ENCODE peak calls at places on chromosomes 11 and 22, in five cellular contexts. J is cardiac fibroblast, H is Calu3, X is IMR-90, A is right lobe of liver. E is an unnamed sample.

GRCh38 chr11:13009921-13010736 is 1.0 kb downstream of the RASSF10 start:
- DNase-seq in J (peak; percentile 20), A (peak; percentile 89), X (peak; percentile 7), H (peak; percentile 51), E (no peak)

GRCh38 chr22:45600791-45601730 is 70.6 kb upstream of the ATXN10 start:
- DNase-seq in X (peak; percentile 85), J (peak; percentile 86), H (no peak), A (no peak), E (peak; percentile 45)

GRCh38 chr11:6825333-6825744 is 20.1 kb upstream of the OR10A5 start:
- DNase-seq in J (peak; percentile 22), A (no peak), H (no peak), X (no peak), E (peak; percentile 54)

GRCh38 chr11:126702165-126702738 is 298.3 kb downstream of the KIRREL3 start:
- DNase-seq in H (no peak), A (no peak), J (no peak), X (peak; percentile 38), E (no peak)

GRCh38 chr11:83265331-83265730 is 20.8 kb downstream of the CCDC90B start:
- DNase-seq in A (no peak), X (peak; percentile 64), H (no peak), J (peak; percentile 11), E (no peak)

GRCh38 chr11:45503311-45503710 is 162.1 kb downstream of the CHST1 start:
- DNase-seq in X (no peak), H (no peak), A (no peak), J (no peak), E (no peak)

GRCh38 chr11:132142102-132142501 is 771.7 kb downstream of the NTM start:
- DNase-seq in A (no peak), J (no peak), X (no peak), H (no peak), E (no peak)

GRCh38 chr11:5136246-5136645 is 1.9 kb downstream of the OR52A5 start:
- DNase-seq in H (no peak), J (no peak), X (no peak), A (no peak), E (no peak)

GRCh38 chr11:10394229-10395100 is 60.6 kb upstream of the AMPD3 start:
- DNase-seq in J (no peak), X (peak; percentile 90), A (no peak), H (no peak), E (no peak)

GRCh38 chr11:112042161-112042960 is 17.2 kb downstream of the DLAT start:
- DNase-seq in X (peak; percentile 26), A (no peak), J (peak; percentile 33), H (no peak), E (peak; percentile 49)

GRCh38 chr11:117745346-117745745 is 51.7 kb downstream of the DSCAML1 start:
- DNase-seq in H (no peak), J (no peak), A (no peak), X (no peak), E (no peak)

GRCh38 chr11:58640386-58641023 is 18.0 kb downstream of the CNTF start:
- DNase-seq in H (no peak), A (no peak), J (no peak), X (no peak), E (no peak)

GRCh38 chr11:2210366-2211112 is 38.9 kb upstream of the TH start:
- DNase-seq in J (no peak), X (no peak), A (no peak), H (no peak), E (no peak)

GRCh38 chr11:11085580-11085979 is 227.7 kb upstream of the ZBED5 start:
- DNase-seq in J (no peak), X (no peak), H (no peak), A (no peak), E (no peak)

GRCh38 chr11:75820636-75821035 is 5.6 kb downstream of the UVRAG start:
- DNase-seq in J (peak; percentile 59), X (peak; percentile 62), A (no peak), H (peak; percentile 44), E (peak; percentile 61)

GRCh38 chr11:110379261-110379660 is 50.5 kb upstream of the FDX1 start:
- DNase-seq in X (no peak), A (no peak), H (no peak), J (no peak), E (no peak)

GRCh38 chr11:119571311-119571710 is 148.3 kb upstream of the THY1 start:
- DNase-seq in J (no peak), H (no peak), A (no peak), X (no peak), E (no peak)

GRCh38 chr11:65915101-65915820 is 3.6 kb downstream of the C11orf68 start:
- DNase-seq in A (no peak), H (no peak), X (no peak), J (no peak), E (peak; percentile 46)

GRCh38 chr22:41682033-41682807 is 6.4 kb downstream of the SNU13 start:
- DNase-seq in J (peak; percentile 88), X (peak; percentile 88), H (peak; percentile 93), A (peak; percentile 90), E (peak; percentile 85)

GRCh38 chr11:13462311-13462927 is 603 bp downstream of the BTBD10 start:
- DNase-seq in X (peak; percentile 41), J (peak; percentile 59), A (peak; percentile 74), H (peak; percentile 66), E (peak; percentile 56)

GRCh38 chr11:4459470-4459869 is 10.4 kb downstream of the OR52K2 start:
- DNase-seq in X (no peak), J (peak; percentile 65), H (peak; percentile 44), A (no peak), E (peak; percentile 32)

GRCh38 chr22:35315855-35316745 is 16.4 kb downstream of the TOM1 start:
- DNase-seq in X (no peak), A (no peak), H (no peak), J (no peak), E (no peak)

GRCh38 chr11:112355726-112356125 is 95.1 kb upstream of the PLET1 start:
- DNase-seq in X (peak; percentile 35), A (no peak), J (peak; percentile 32), H (peak; percentile 11), E (peak; percentile 85)

GRCh38 chr11:26993965-26994446 is at the start of gene FIBIN:
- DNase-seq in A (peak; percentile 54), J (peak; percentile 75), X (peak; percentile 70), H (no peak), E (peak; percentile 78)

GRCh38 chr22:37160037-37160436 is 10.3 kb upstream of the IL2RB start:
- DNase-seq in J (no peak), H (no peak), A (no peak), X (no peak), E (no peak)
- TF ChIP-seq CTCF in J (no peak), H (no peak), A (no peak), X (no peak), E (no peak)

GRCh38 chr11:104997288-104997687 is 25.7 kb downstream of the CASP5 start:
- DNase-seq in A (no peak), H (no peak), J (peak; percentile 75), X (no peak), E (no peak)
- TF ChIP-seq CTCF in A (peak; percentile 10), H (no peak), J (peak; percentile 39), X (no peak), E (peak; percentile 15)

GRCh38 chr22:19800761-19801244 is 40.2 kb downstream of the TBX1 start:
- DNase-seq in H (peak; percentile 24), X (peak; percentile 25), A (peak; percentile 58), J (peak; percentile 14), E (peak; percentile 21)
- TF ChIP-seq CTCF in H (no peak), X (peak; percentile 43), A (peak; percentile 27), J (peak; percentile 29), E (no peak)

DNA sequence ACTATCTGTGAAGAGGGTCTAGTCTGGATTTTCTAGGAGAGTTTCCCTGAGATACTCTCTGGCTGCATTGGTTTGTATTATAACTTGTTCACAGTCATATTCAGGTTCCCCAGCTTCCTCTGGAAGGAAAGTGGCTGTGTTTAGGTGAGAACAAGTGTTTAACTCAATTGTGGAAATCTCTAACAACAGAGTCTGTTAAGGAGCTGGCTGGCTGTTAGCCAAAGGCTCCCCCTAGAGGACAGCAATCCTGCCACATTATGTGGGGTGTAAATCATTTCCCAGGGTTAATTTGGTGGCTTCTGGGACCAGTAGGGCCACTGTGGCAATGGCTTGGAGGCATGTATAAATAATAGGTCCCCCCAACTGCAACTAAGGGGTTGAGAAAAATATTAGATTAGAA is 18.4 kb downstream of the MS4A6E start:
- DNase-seq in X (no peak), J (peak; percentile 4), A (no peak), H (peak; percentile 63), E (peak; percentile 42)
- TF ChIP-seq CTCF in X (peak; percentile 26), J (no peak), A (peak; percentile 41), H (peak; percentile 56), E (peak; percentile 24)

GRCh38 chr11:73343076-73343833 is 32.9 kb upstream of the RELT start:
- DNase-seq in H (no peak), J (no peak), A (no peak), X (no peak), E (no peak)

GRCh38 chr11:73340164-73340563 is 32.1 kb downstream of the ARHGEF17 start:
- DNase-seq in J (no peak), H (no peak), A (no peak), X (no peak), E (no peak)

GRCh38 chr11:73345481-73346147 is 30.6 kb upstream of the RELT start:
- DNase-seq in J (no peak), H (no peak), X (no peak), A (no peak), E (no peak)

GRCh38 chr11:73344191-73344607 is 32.0 kb upstream of the RELT start:
- DNase-seq in X (no peak), J (no peak), A (no peak), H (no peak), E (no peak)

GRCh38 chr11:73342633-73343032 is 33.6 kb upstream of the RELT start:
- DNase-seq in X (no peak), J (no peak), H (no peak), A (no peak), E (no peak)
- TF ChIP-seq CTCF in X (peak; percentile 5), J (no peak), H (no peak), A (no peak), E (no peak)

GRCh38 chr22:48306785-48307570 is 1520.7 kb downstream of the BRD1 start:
- DNase-seq in A (no peak), J (no peak), H (no peak), X (no peak), E (no peak)

GRCh38 chr22:48306284-48306683 is 1521.4 kb downstream of the BRD1 start:
- DNase-seq in A (no peak), H (no peak), X (no peak), J (no peak), E (no peak)

GRCh38 chr22:48307941-48308340 is 1519.7 kb downstream of the BRD1 start:
- DNase-seq in A (no peak), J (no peak), X (no peak), H (no peak), E (no peak)

GRCh38 chr22:48303360-48303725 is 1524.3 kb downstream of the BRD1 start:
- DNase-seq in H (no peak), J (no peak), A (no peak), X (no peak), E (no peak)

DNA sequence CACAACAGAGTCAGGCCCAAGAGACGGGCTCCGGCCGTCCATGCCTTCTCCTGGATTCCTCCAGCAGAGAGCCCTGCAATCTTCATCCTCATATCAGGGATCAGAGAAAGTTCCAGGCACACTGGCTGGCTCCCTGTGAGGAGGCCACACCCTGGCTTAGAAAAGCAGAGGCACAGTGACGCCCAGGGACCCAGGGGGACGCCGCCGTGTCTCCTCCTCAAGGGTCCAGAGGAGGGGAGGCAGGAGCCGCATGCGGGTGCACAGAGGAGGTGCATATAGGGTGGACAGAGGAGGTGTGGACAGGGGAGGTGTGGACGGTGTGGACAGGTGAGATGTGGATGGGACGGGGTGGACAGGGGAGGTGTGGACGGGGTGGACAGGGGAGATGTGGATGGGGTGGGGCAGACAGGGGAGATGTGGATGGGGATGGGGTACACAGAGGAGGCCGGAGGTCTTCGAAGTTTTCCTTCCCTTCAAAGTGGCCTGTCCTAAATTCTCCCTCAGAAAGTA is 1521.9 kb downstream of the BRD1 start:
- DNase-seq in X (no peak), A (no peak), H (no peak), J (no peak), E (no peak)
- TF ChIP-seq CTCF in X (no peak), A (no peak), H (no peak), J (no peak), E (no peak)

E was measured in MCF 10A.